ENCODE peak calls at places on chromosome 10, in four cellular contexts. One of them, this sample, is unnamed.

GRCh38 chr10:126463306-126463705 is 75.0 kb upstream of the ADAM12 start:
- DNase-seq in H1: no peak
- DNase-seq in K562: no peak
- DNase-seq in A549: no peak
- DNase-seq in this sample: no peak

GRCh38 chr10:338176-339037 is 203.2 kb downstream of the ZMYND11 start:
- DNase-seq in H1: no peak
- DNase-seq in K562: no peak
- DNase-seq in A549: peak; percentile 41
- DNase-seq in this sample: no peak

GRCh38 chr10:84427903-84428650 is 99.7 kb downstream of the CCSER2 start:
- DNase-seq in H1: no peak
- DNase-seq in K562: no peak
- DNase-seq in A549: no peak
- DNase-seq in this sample: peak; percentile 15

GRCh38 chr10:4451512-4451911 is 374.5 kb upstream of the AKR1E2 start:
- DNase-seq in H1: no peak
- DNase-seq in K562: no peak
- DNase-seq in A549: no peak
- DNase-seq in this sample: no peak

GRCh38 chr10:59383436-59383835 is 21.1 kb upstream of the FAM13C start:
- DNase-seq in H1: no peak
- DNase-seq in K562: no peak
- DNase-seq in A549: no peak
- DNase-seq in this sample: no peak

GRCh38 chr10:94194256-94194655 is 168.5 kb downstream of the NOC3L start:
- DNase-seq in H1: no peak
- DNase-seq in K562: no peak
- DNase-seq in A549: no peak
- DNase-seq in this sample: no peak

GRCh38 chr10:80163741-80164341 is 31.3 kb downstream of the PLAC9 start:
- DNase-seq in H1: no peak
- DNase-seq in K562: no peak
- DNase-seq in A549: no peak
- DNase-seq in this sample: no peak

GRCh38 chr10:44899450-44900080 is 11.6 kb upstream of the TMEM72 start:
- DNase-seq in H1: no peak
- DNase-seq in K562: no peak
- DNase-seq in A549: no peak
- DNase-seq in this sample: no peak

GRCh38 chr10:102120142-102120986 is at the start of gene LDB1:
- DNase-seq in H1: peak; percentile 85
- DNase-seq in K562: peak; percentile 70
- DNase-seq in A549: peak; percentile 81
- DNase-seq in this sample: peak; percentile 62

GRCh38 chr10:17206210-17206709 is 4.8 kb upstream of the TRDMT1 start:
- DNase-seq in H1: no peak
- DNase-seq in K562: no peak
- DNase-seq in A549: no peak
- DNase-seq in this sample: no peak

GRCh38 chr10:78627254-78627795 is 441.4 kb upstream of the ZMIZ1 start:
- DNase-seq in H1: no peak
- DNase-seq in K562: no peak
- DNase-seq in A549: no peak
- DNase-seq in this sample: no peak

GRCh38 chr10:43692051-43692825 is 43.6 kb upstream of the ZNF32 start:
- DNase-seq in H1: no peak
- DNase-seq in K562: no peak
- DNase-seq in A549: no peak
- DNase-seq in this sample: no peak

GRCh38 chr10:103578782-103579382 is 85.4 kb downstream of the NEURL1 start:
- DNase-seq in H1: no peak
- DNase-seq in K562: peak; percentile 26
- DNase-seq in A549: peak; percentile 33
- DNase-seq in this sample: peak; percentile 82

GRCh38 chr10:48792121-48792520 is 107.4 kb downstream of the WDFY4 start:
- DNase-seq in H1: no peak
- DNase-seq in K562: no peak
- DNase-seq in A549: no peak
- DNase-seq in this sample: no peak

GRCh38 chr10:107914450-107915276 is 750.2 kb upstream of the SORCS1 start:
- DNase-seq in H1: peak; percentile 67
- DNase-seq in K562: no peak
- DNase-seq in A549: no peak
- DNase-seq in this sample: no peak

GRCh38 chr10:9209105-9209798 is 1154.8 kb downstream of the GATA3 start:
- DNase-seq in H1: peak; percentile 88
- DNase-seq in K562: peak; percentile 39
- DNase-seq in A549: peak; percentile 38
- DNase-seq in this sample: peak; percentile 38

GRCh38 chr10:73368238-73368637 is 9.6 kb upstream of the CFAP70 start:
- DNase-seq in H1: no peak
- DNase-seq in K562: no peak
- DNase-seq in A549: no peak
- DNase-seq in this sample: no peak

GRCh38 chr10:76150139-76150885 is 718.9 kb downstream of the LRMDA start:
- DNase-seq in H1: no peak
- DNase-seq in K562: no peak
- DNase-seq in A549: no peak
- DNase-seq in this sample: peak; percentile 96

GRCh38 chr10:18665815-18666558 is 6.8 kb downstream of the ARL5B start:
- DNase-seq in H1: no peak
- DNase-seq in K562: no peak
- DNase-seq in A549: no peak
- DNase-seq in this sample: peak; percentile 60

GRCh38 chr10:103491729-103492364 is 1.7 kb upstream of the NEURL1 start:
- DNase-seq in H1: no peak
- DNase-seq in K562: no peak
- DNase-seq in A549: peak; percentile 68
- DNase-seq in this sample: peak; percentile 25

GRCh38 chr10:118272090-118272775 is 69.9 kb downstream of the FAM204A start:
- DNase-seq in H1: no peak
- DNase-seq in K562: no peak
- DNase-seq in A549: no peak
- DNase-seq in this sample: no peak

GRCh38 chr10:50552771-50553535 is 70.8 kb downstream of the SGMS1 start:
- DNase-seq in H1: no peak
- DNase-seq in K562: no peak
- DNase-seq in A549: no peak
- DNase-seq in this sample: no peak

GRCh38 chr10:92150798-92151197 is 140.1 kb downstream of the CPEB3 start:
- DNase-seq in H1: no peak
- DNase-seq in K562: no peak
- DNase-seq in A549: no peak
- DNase-seq in this sample: no peak

GRCh38 chr10:89889610-89890009 is 188.2 kb downstream of the KIF20B start:
- DNase-seq in H1: no peak
- DNase-seq in K562: no peak
- DNase-seq in A549: no peak
- DNase-seq in this sample: no peak

GRCh38 chr10:48457949-48458661 is 146.8 kb downstream of the ARHGAP22 start:
- DNase-seq in H1: peak; percentile 30
- DNase-seq in K562: no peak
- DNase-seq in A549: no peak
- DNase-seq in this sample: no peak

GRCh38 chr10:96834121-96834520 is 2.0 kb downstream of the LCOR start:
- DNase-seq in H1: no peak
- DNase-seq in K562: no peak
- DNase-seq in A549: no peak
- DNase-seq in this sample: no peak
- TF ChIP-seq RNF2 in H1: no peak
- TF ChIP-seq RNF2 in K562: no peak
- TF ChIP-seq RNF2 in A549: no peak
- TF ChIP-seq RNF2 in this sample: no peak

GRCh38 chr10:71300555-71301370 is 18.3 kb upstream of the SLC29A3 start:
- DNase-seq in H1: no peak
- DNase-seq in K562: no peak
- DNase-seq in A549: no peak
- DNase-seq in this sample: no peak

GRCh38 chr10:71302451-71302850 is 16.6 kb upstream of the SLC29A3 start:
- DNase-seq in H1: no peak
- DNase-seq in K562: no peak
- DNase-seq in A549: no peak
- DNase-seq in this sample: no peak

GRCh38 chr10:71301371-71301916 is 17.6 kb upstream of the SLC29A3 start:
- DNase-seq in H1: no peak
- DNase-seq in K562: no peak
- DNase-seq in A549: no peak
- DNase-seq in this sample: no peak

GRCh38 chr10:71302874-71303568 is 16.0 kb upstream of the SLC29A3 start:
- DNase-seq in H1: no peak
- DNase-seq in K562: peak; percentile 52
- DNase-seq in A549: peak; percentile 73
- DNase-seq in this sample: peak; percentile 65

DNA sequence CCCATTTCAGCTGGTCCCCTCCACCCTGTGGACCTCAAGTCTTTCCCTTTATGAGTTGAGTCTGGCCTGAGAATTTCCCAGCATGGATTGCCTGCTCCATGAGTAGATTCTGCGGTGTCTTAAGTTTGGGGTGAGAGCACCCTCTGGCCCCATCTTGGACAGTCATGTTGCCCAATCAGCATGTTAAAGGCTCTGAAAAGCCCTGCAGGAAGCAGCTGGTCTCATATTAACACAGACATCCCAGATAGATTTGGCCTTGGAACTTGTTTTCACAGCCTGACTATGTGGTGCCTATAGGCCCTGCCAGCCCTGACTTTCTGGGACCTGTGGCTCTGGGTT is 15.5 kb upstream of the SLC29A3 start:
- DNase-seq in H1: no peak
- DNase-seq in K562: no peak
- DNase-seq in A549: no peak
- DNase-seq in this sample: no peak
- TF ChIP-seq RNF2 in H1: no peak
- TF ChIP-seq RNF2 in K562: no peak
- TF ChIP-seq RNF2 in A549: no peak
- TF ChIP-seq RNF2 in this sample: no peak

GRCh38 chr10:31288961-31289360 is 30.1 kb upstream of the ZEB1 start:
- DNase-seq in H1: no peak
- DNase-seq in K562: no peak
- DNase-seq in A549: no peak
- DNase-seq in this sample: no peak
- TF ChIP-seq RNF2 in H1: no peak
- TF ChIP-seq RNF2 in K562: no peak
- TF ChIP-seq RNF2 in A549: no peak
- TF ChIP-seq RNF2 in this sample: no peak

DNA sequence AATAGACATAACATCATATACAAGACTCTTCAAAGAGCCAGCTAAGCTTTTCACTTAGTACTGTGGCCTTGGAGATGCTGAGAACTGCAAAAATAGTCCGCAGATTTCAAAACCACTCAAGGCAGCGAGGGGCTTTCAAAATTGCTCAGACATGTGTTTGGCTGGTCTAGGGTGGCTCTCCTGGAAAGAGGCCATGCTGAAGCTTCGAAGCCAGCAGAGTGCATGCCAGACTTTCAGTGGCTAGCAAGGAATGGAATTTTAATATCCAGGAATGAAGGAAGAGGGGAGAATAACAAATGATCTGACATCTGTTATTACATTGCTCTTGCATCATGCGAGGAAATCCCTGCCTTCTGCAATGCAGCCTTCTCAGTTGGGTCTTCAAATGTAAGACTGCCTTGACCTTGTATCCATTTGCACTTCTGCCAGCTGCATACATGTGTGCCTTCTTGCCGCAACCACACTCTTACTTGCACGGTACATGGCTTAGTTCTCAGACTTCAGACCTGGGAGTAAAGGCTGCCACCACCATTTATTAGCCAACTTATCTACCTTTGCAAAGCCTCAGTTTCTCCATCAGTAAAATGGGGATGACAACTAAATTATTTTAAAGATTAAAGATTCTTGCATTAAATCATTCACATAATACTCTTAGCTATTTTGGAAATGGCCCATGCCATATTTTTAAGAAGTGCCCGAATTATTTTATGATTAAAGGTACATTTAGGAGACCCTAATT is 55.9 kb downstream of the ITIH5 start:
- DNase-seq in H1: no peak
- DNase-seq in K562: no peak
- DNase-seq in A549: no peak
- DNase-seq in this sample: no peak
- TF ChIP-seq RNF2 in H1: no peak
- TF ChIP-seq RNF2 in K562: peak; percentile 23
- TF ChIP-seq RNF2 in A549: no peak
- TF ChIP-seq RNF2 in this sample: no peak